ENCODE peak calls at places on chromosomes 12 and 14, in six cellular contexts. I, L, O, R, Z and P are unnamed samples.

GRCh38 chr12:51744235-51744634 is 104.3 kb downstream of the FIGNL2 start:
- DNase-seq in I (no peak), L (no peak), O (no peak), R (no peak), Z (peak; percentile 9), P (no peak)

GRCh38 chr12:132355742-132356681 is 26.6 kb upstream of the GALNT9 start:
- DNase-seq in I (no peak), L (no peak), O (no peak), R (no peak), Z (no peak), P (no peak)

GRCh38 chr12:29226621-29227020 is 77.5 kb downstream of the FAR2 start:
- DNase-seq in I (no peak), L (no peak), O (no peak), R (no peak), Z (no peak), P (no peak)

GRCh38 chr12:73421832-73422231 is 1115.8 kb upstream of the ATXN7L3B start:
- DNase-seq in I (no peak), L (no peak), O (no peak), R (no peak), Z (no peak), P (no peak)

GRCh38 chr14:54784657-54785056 is 118.0 kb downstream of the GCH1 start:
- DNase-seq in I (no peak), L (no peak), O (no peak), R (no peak), Z (no peak), P (no peak)

GRCh38 chr12:57469334-57470164 is 10.0 kb downstream of the GLI1 start:
- DNase-seq in I (no peak), L (no peak), O (no peak), R (no peak), Z (no peak), P (no peak)

GRCh38 chr12:15717940-15718567 is 71.1 kb downstream of the EPS8 start:
- DNase-seq in I (no peak), L (no peak), O (no peak), R (no peak), Z (no peak), P (no peak)

GRCh38 chr14:100769035-100769939 is 42.6 kb downstream of the DLK1 start:
- DNase-seq in I (no peak), L (no peak), O (no peak), R (no peak), Z (no peak), P (no peak)

GRCh38 chr12:57632369-57632897 is 568 bp downstream of the B4GALNT1 start:
- DNase-seq in I (peak; percentile 37), L (no peak), O (no peak), R (no peak), Z (no peak), P (peak; percentile 28)

GRCh38 chr12:124633269-124633953 is 66.0 kb upstream of the NCOR2 start:
- DNase-seq in I (no peak), L (no peak), O (no peak), R (no peak), Z (no peak), P (no peak)

GRCh38 chr14:105329411-105330200 is 15.1 kb downstream of the PACS2 start:
- DNase-seq in I (no peak), L (no peak), O (no peak), R (no peak), Z (no peak), P (no peak)

GRCh38 chr12:130066742-130067141 is 95.5 kb upstream of the FZD10 start:
- DNase-seq in I (no peak), L (no peak), O (no peak), R (no peak), Z (no peak), P (no peak)

GRCh38 chr12:67981236-67982164 is 7.7 kb upstream of the IFNG-AS1 start:
- DNase-seq in I (no peak), L (no peak), O (no peak), R (no peak), Z (no peak), P (no peak)

GRCh38 chr12:116708826-116709756 is 28.8 kb downstream of the SPRING1 start:
- DNase-seq in I (peak; percentile 42), L (peak; percentile 59), O (peak; percentile 20), R (no peak), Z (peak; percentile 14), P (no peak)

GRCh38 chr12:26648999-26649398 is 184.0 kb downstream of the ITPR2 start:
- DNase-seq in I (no peak), L (no peak), O (no peak), R (no peak), Z (no peak), P (no peak)

GRCh38 chr14:98633380-98633779 is 638.6 kb downstream of the BCL11B start:
- DNase-seq in I (no peak), L (peak; percentile 16), O (no peak), R (no peak), Z (no peak), P (no peak)

GRCh38 chr14:67199016-67199415 is 9.8 kb downstream of the GARIN2 start:
- DNase-seq in I (no peak), L (no peak), O (no peak), R (no peak), Z (no peak), P (no peak)

GRCh38 chr12:14841761-14842160 is 1.6 kb downstream of the ART4 start:
- DNase-seq in I (no peak), L (peak; percentile 60), O (no peak), R (no peak), Z (no peak), P (no peak)

GRCh38 chr14:58901826-58902225 is 264.1 kb downstream of the DACT1 start:
- DNase-seq in I (no peak), L (no peak), O (no peak), R (no peak), Z (no peak), P (no peak)

GRCh38 chr14:57205953-57206352 is 62.8 kb downstream of the EXOC5 start:
- DNase-seq in I (no peak), L (no peak), O (no peak), R (no peak), Z (no peak), P (no peak)

GRCh38 chr14:100904307-100905019 is 941 bp upstream of the RTL1 start:
- DNase-seq in I (peak; percentile 73), L (peak; percentile 16), O (no peak), R (no peak), Z (peak; percentile 79), P (no peak)

GRCh38 chr12:131066886-131067490 is 113.3 kb downstream of the ADGRD1 start:
- DNase-seq in I (no peak), L (no peak), O (no peak), R (no peak), Z (no peak), P (no peak)

GRCh38 chr12:111455448-111456320 is 50.0 kb downstream of the SH2B3 start:
- DNase-seq in I (no peak), L (no peak), O (no peak), R (no peak), Z (no peak), P (no peak)

GRCh38 chr12:92726865-92727264 is 24.1 kb downstream of the PLEKHG7 start:
- DNase-seq in I (no peak), L (no peak), O (no peak), R (no peak), Z (no peak), P (no peak)